ENCODE peak calls at places on chromosomes 11 and 22, in six cellular contexts. W is HCT116, X is K562, P is H1, K is SK-N-SH, R is GM12878. F is an unnamed sample.

GRCh38 chr11:70210051-70210501 is 7.0 kb downstream of the FADD start:
- DNase-seq in W (no peak), X (no peak), P (no peak), K (no peak), R (no peak), F (no peak)

GRCh38 chr22:23250424-23251363 is 70.4 kb downstream of the BCR start:
- DNase-seq in W (no peak), X (peak; percentile 82), P (no peak), K (no peak), R (no peak), F (no peak)

GRCh38 chr11:104256525-104256924 is 92.6 kb upstream of the PDGFD start:
- DNase-seq in W (no peak), X (no peak), P (no peak), K (no peak), R (no peak), F (no peak)

GRCh38 chr11:1706634-1707400 is 9.8 kb downstream of the KRTAP5-6 start:
- DNase-seq in W (no peak), X (no peak), P (no peak), K (no peak), R (no peak), F (no peak)

GRCh38 chr11:74417379-74417804 is 19.2 kb upstream of the PGM2L1 start:
- DNase-seq in W (no peak), X (no peak), P (no peak), K (no peak), R (no peak), F (peak; percentile 83)

GRCh38 chr22:42277988-42278776 is 7.7 kb upstream of the TCF20 start:
- DNase-seq in W (no peak), X (no peak), P (no peak), K (peak; percentile 58), R (no peak), F (peak; percentile 48)

GRCh38 chr22:24594569-24595120 is 1.8 kb upstream of the LRRC75B start:
- DNase-seq in W (no peak), X (no peak), P (no peak), K (peak; percentile 52), R (no peak), F (peak; percentile 89)

GRCh38 chr22:46681010-46681409 is 57.0 kb downstream of the CERK start:
- DNase-seq in W (no peak), X (peak; percentile 46), P (peak; percentile 70), K (peak; percentile 78), R (no peak), F (peak; percentile 30)

GRCh38 chr11:44014968-44015623 is 32.7 kb upstream of the ACCSL start:
- DNase-seq in W (no peak), X (no peak), P (no peak), K (no peak), R (no peak), F (no peak)

GRCh38 chr11:71255323-71255722 is 2.9 kb upstream of the SHANK2 start:
- DNase-seq in W (no peak), X (no peak), P (no peak), K (no peak), R (no peak), F (peak; percentile 88)

GRCh38 chr11:78031629-78032028 is 8.6 kb upstream of the KCTD14 start:
- DNase-seq in W (no peak), X (no peak), P (no peak), K (no peak), R (peak; percentile 64), F (no peak)

GRCh38 chr22:43098356-43098755 is 9.2 kb upstream of the TTLL1 start:
- DNase-seq in W (no peak), X (no peak), P (no peak), K (no peak), R (no peak), F (no peak)

GRCh38 chr11:126361400-126361799 is 5.9 kb downstream of the ST3GAL4 start:
- DNase-seq in W (no peak), X (no peak), P (no peak), K (no peak), R (no peak), F (no peak)

GRCh38 chr11:126419801-126420729 is 64.6 kb downstream of the ST3GAL4 start:
- DNase-seq in W (no peak), X (peak; percentile 77), P (no peak), K (no peak), R (peak; percentile 60), F (no peak)

GRCh38 chr11:35036642-35037041 is 102.3 kb upstream of the CD44 start:
- DNase-seq in W (no peak), X (no peak), P (no peak), K (no peak), R (no peak), F (no peak)

GRCh38 chr11:107157146-107157808 is 139.0 kb upstream of the GUCY1A2 start:
- DNase-seq in W (no peak), X (no peak), P (no peak), K (no peak), R (no peak), F (no peak)

GRCh38 chr11:116881153-116881552 is 43.7 kb upstream of the APOA1 start:
- DNase-seq in W (no peak), X (no peak), P (no peak), K (no peak), R (no peak), F (no peak)

GRCh38 chr22:25833091-25833490 is 91.1 kb downstream of the MYO18B start:
- DNase-seq in W (no peak), X (no peak), P (no peak), K (no peak), R (no peak), F (no peak)

GRCh38 chr22:20920881-20921203 is 3.6 kb downstream of the CRKL start:
- DNase-seq in W (no peak), X (no peak), P (no peak), K (no peak), R (no peak), F (no peak)

DNA sequence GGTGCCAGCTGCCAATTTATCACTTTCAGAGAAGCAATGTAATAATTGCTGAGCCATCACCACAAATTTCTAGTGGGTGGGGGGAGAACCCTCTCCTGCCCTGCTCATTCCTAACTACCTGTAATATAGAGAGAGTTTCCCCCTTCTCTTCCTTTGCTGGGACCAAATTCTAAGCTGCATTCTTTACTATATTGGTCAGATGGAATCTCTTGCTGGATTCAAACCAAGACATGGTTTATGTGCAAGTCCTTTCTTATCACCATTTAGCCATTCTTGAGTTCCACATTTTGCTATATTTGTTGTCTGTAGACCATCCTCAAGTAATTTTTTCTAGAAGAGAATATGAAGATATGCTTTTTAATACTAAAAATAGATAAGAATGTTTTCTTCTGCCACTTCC is 452.1 kb downstream of the MN1 start:
- DNase-seq in W (no peak), X (no peak), P (no peak), K (no peak), R (no peak), F (no peak)
- TF ChIP-seq JUND in W (no peak), X (no peak), P (no peak), K (no peak), R (no peak), F (no peak)

GRCh38 chr11:103086461-103086860 is 5.5 kb downstream of the DCUN1D5 start:
- DNase-seq in W (no peak), X (peak; percentile 15), P (no peak), K (no peak), R (no peak), F (no peak)

GRCh38 chr11:103091024-103091423 is 936 bp downstream of the DCUN1D5 start:
- DNase-seq in W (no peak), X (peak; percentile 12), P (no peak), K (peak; percentile 25), R (no peak), F (peak; percentile 43)

GRCh38 chr11:103091810-103092524 is at the start of gene DCUN1D5:
- DNase-seq in W (peak; percentile 88), X (peak; percentile 92), P (peak; percentile 96), K (peak; percentile 96), R (peak; percentile 89), F (peak; percentile 95)

GRCh38 chr11:103085758-103086365 is 6.1 kb downstream of the DCUN1D5 start:
- DNase-seq in W (no peak), X (no peak), P (no peak), K (no peak), R (no peak), F (no peak)

GRCh38 chr11:103091441-103091809 is 535 bp downstream of the DCUN1D5 start:
- DNase-seq in W (no peak), X (no peak), P (peak; percentile 63), K (peak; percentile 61), R (no peak), F (no peak)
- TF ChIP-seq JUND in W (no peak), X (no peak), P (no peak), K (no peak), R (no peak), F (no peak)

GRCh38 chr22:40041738-40042137 is 47.0 kb downstream of the FAM83F start:
- DNase-seq in W (no peak), X (no peak), P (no peak), K (no peak), R (no peak), F (no peak)
- TF ChIP-seq JUND in W (no peak), X (no peak), P (no peak), K (no peak), R (no peak), F (no peak)

GRCh38 chr22:36055376-36056310 is 27.0 kb upstream of the RBFOX2 start:
- DNase-seq in W (no peak), X (no peak), P (no peak), K (no peak), R (no peak), F (no peak)
- TF ChIP-seq JUND in W (no peak), X (no peak), P (no peak), K (no peak), R (no peak), F (no peak)

GRCh38 chr11:11798586-11799438 is 43.0 kb upstream of the USP47 start:
- DNase-seq in W (peak; percentile 60), X (peak; percentile 70), P (peak; percentile 89), K (peak; percentile 60), R (no peak), F (peak; percentile 74)
- TF ChIP-seq JUND in W (no peak), X (peak; percentile 29), P (no peak), K (no peak), R (no peak), F (no peak)

GRCh38 chr11:85653048-85653447 is 5.3 kb downstream of the TMEM126A start:
- DNase-seq in W (no peak), X (no peak), P (no peak), K (no peak), R (no peak), F (no peak)
- TF ChIP-seq JUND in W (no peak), X (no peak), P (no peak), K (no peak), R (no peak), F (no peak)

GRCh38 chr22:44576311-44577260 is 78.6 kb upstream of the RTL6 start:
- DNase-seq in W (no peak), X (no peak), P (no peak), K (no peak), R (no peak), F (no peak)
- TF ChIP-seq JUND in W (no peak), X (no peak), P (no peak), K (no peak), R (no peak), F (no peak)